ENCODE peak calls at places on chromosomes 4 and X, in ten cellular contexts. D is aorta; X is mesenchymal stem cell; I is stimulated activated CD8-positive, alpha-beta memory T cell treated with anti-CD3 and anti-CD28 coated beads, Interleukin-4, amount 100 ng/mL, for 1 hour; V is left ventricle myocardium superior; Q is endothelial cell; T is RPMI8226; C is Peyer's patch; S is NCI-H2171; A is HL-60. B is an unnamed sample.

GRCh38 chrX:146243071-146243470 is 425.4 kb downstream of the SLITRK2 start:
- DNase-seq in A (no peak), D (no peak), S (no peak), T (no peak), C (no peak), Q (no peak), I (no peak), V (no peak), X (no peak), B (no peak)

GRCh38 chr4:126018274-126018673 is 703.5 kb downstream of the FAT4 start:
- DNase-seq in T (no peak), I (no peak), V (no peak), Q (no peak), C (no peak), D (no peak), S (no peak), A (no peak), X (no peak), B (no peak)

GRCh38 chr4:25523405-25523804 is 132.2 kb upstream of the SLC34A2 start:
- DNase-seq in A (no peak), I (no peak), Q (no peak), T (no peak), S (no peak), D (no peak), V (no peak), X (no peak), C (no peak), B (no peak)

GRCh38 chrX:151476597-151476996 is 79.6 kb downstream of the VMA21 start:
- DNase-seq in Q (no peak), I (no peak), C (no peak), D (no peak), A (no peak), V (no peak), T (no peak), X (no peak), S (no peak), B (no peak)

GRCh38 chr4:147371661-147372060 is 109.2 kb upstream of the EDNRA start:
- DNase-seq in C (no peak), T (no peak), A (no peak), I (no peak), V (no peak), S (no peak), X (no peak), D (no peak), Q (no peak), B (no peak)

GRCh38 chrX:53481816-53482485 is 47.8 kb upstream of the HSD17B10 start:
- DNase-seq in C (peak; percentile 43), T (peak; percentile 77), V (peak; percentile 22), D (no peak), X (peak; percentile 62), S (peak; percentile 18), I (peak; percentile 5), A (no peak), Q (peak; percentile 47), B (no peak)

GRCh38 chr4:7960017-7960789 is 20.5 kb upstream of the AFAP1 start:
- DNase-seq in I (no peak), T (no peak), S (peak; percentile 36), A (no peak), X (peak; percentile 37), Q (no peak), C (no peak), D (no peak), V (no peak), B (no peak)

GRCh38 chr4:184097240-184097619 is 120.4 kb downstream of the ENPP6 start:
- DNase-seq in S (no peak), I (no peak), V (peak; percentile 68), A (peak; percentile 4), X (no peak), Q (peak; percentile 43), T (peak; percentile 34), C (no peak), D (peak; percentile 81), B (no peak)

GRCh38 chr4:55346851-55347255 is 811 bp downstream of the SRD5A3 start:
- DNase-seq in C (no peak), D (no peak), X (no peak), A (no peak), S (no peak), Q (no peak), I (no peak), V (no peak), T (peak; percentile 5), B (no peak)

GRCh38 chrX:13750204-13750603 is 15.7 kb downstream of the OFD1 start:
- DNase-seq in A (no peak), X (peak; percentile 45), V (no peak), I (no peak), Q (no peak), T (peak; percentile 78), S (peak; percentile 1), D (no peak), C (no peak), B (no peak)

GRCh38 chr4:111330786-111331185 is 707.9 kb upstream of the PITX2 start:
- DNase-seq in T (no peak), A (no peak), I (no peak), Q (no peak), V (no peak), S (no peak), D (no peak), X (no peak), C (no peak), B (no peak)

GRCh38 chr4:108366716-108367115 is 198.0 kb upstream of the LEF1 start:
- DNase-seq in Q (no peak), S (no peak), A (no peak), T (no peak), I (no peak), D (no peak), C (no peak), V (no peak), X (no peak), B (no peak)

GRCh38 chrX:46125139-46125538 is 420.1 kb downstream of the ZNF674 start:
- DNase-seq in Q (no peak), C (no peak), I (no peak), X (peak; percentile 2), T (no peak), A (no peak), D (no peak), V (no peak), S (no peak), B (no peak)

GRCh38 chrX:136170109-136170800 is 22.9 kb downstream of the FHL1 start:
- DNase-seq in A (no peak), Q (no peak), T (no peak), I (no peak), C (no peak), X (peak; percentile 78), V (peak; percentile 35), D (no peak), S (no peak), B (no peak)